ENCODE peak calls at places on chromosomes 7 and 10, in eight cellular contexts. G is K562, V is lower leg skin, B is body of pancreas, U is Panc1, S is cardiac fibroblast, A is brain microvascular endothelial cell, N is endodermal cell. C is an unnamed sample.

GRCh38 chr7:7274782-7275181 is 92.4 kb downstream of the C1GALT1 start:
- DNase-seq in V (no peak), N (no peak), B (no peak), U (no peak), A (peak; percentile 9), S (peak; percentile 5), G (no peak), C (no peak)

GRCh38 chr10:21517134-21517982 is 8.1 kb downstream of the SKIDA1 start:
- DNase-seq in A (no peak), B (peak; percentile 70), U (no peak), N (peak; percentile 90), S (peak; percentile 61), G (peak; percentile 77), V (no peak), C (no peak)

GRCh38 chr7:15820319-15820718 is 133.8 kb upstream of the MEOX2 start:
- DNase-seq in A (no peak), S (no peak), U (no peak), V (no peak), B (no peak), G (no peak), N (no peak), C (no peak)

GRCh38 chr7:15525652-15526263 is 36.1 kb downstream of the AGMO start:
- DNase-seq in N (no peak), B (no peak), S (no peak), A (no peak), V (no peak), G (no peak), U (no peak), C (no peak)

GRCh38 chr10:13904053-13904452 is 317.3 kb downstream of the PRPF18 start:
- DNase-seq in A (no peak), S (no peak), B (no peak), U (no peak), V (no peak), N (no peak), G (no peak), C (no peak)

GRCh38 chr7:70614237-70614984 is 517.5 kb upstream of the GALNT17 start:
- DNase-seq in B (peak; percentile 79), G (no peak), N (peak; percentile 82), A (no peak), S (peak; percentile 75), U (no peak), V (peak; percentile 61), C (no peak)

GRCh38 chr10:34933676-34934075 is 118.6 kb upstream of the PARD3 start:
- DNase-seq in B (peak; percentile 54), V (peak; percentile 49), G (no peak), A (no peak), U (no peak), N (peak; percentile 74), S (peak; percentile 63), C (no peak)

GRCh38 chr10:23754179-23754578 is 315.3 kb downstream of the OTUD1 start:
- DNase-seq in N (no peak), S (no peak), A (no peak), U (no peak), V (peak; percentile 32), B (no peak), G (no peak), C (no peak)

GRCh38 chr7:69859342-69859741 is 261.1 kb downstream of the AUTS2 start:
- DNase-seq in G (no peak), V (no peak), B (no peak), N (no peak), A (no peak), U (no peak), S (no peak), C (no peak)

GRCh38 chr7:27191716-27192545 is 6.9 kb upstream of the HOXA11 start:
- DNase-seq in V (no peak), B (no peak), U (no peak), G (no peak), A (no peak), S (no peak), N (peak; percentile 82), C (no peak)

GRCh38 chr10:81182296-81182695 is 644.6 kb downstream of the SH2D4B start:
- DNase-seq in A (no peak), U (no peak), B (no peak), G (no peak), V (no peak), S (no peak), N (no peak), C (no peak)
- H3K4me3 ChIP-seq in A (no peak overlapping the region), U (no peak overlapping the region), B (no peak overlapping the region), G (no peak overlapping the region), V (no peak overlapping the region), S (no peak overlapping the region), N (no peak overlapping the region), C (no peak overlapping the region)

GRCh38 chr7:31695856-31696255 is 8.8 kb downstream of the PPP1R17 start:
- DNase-seq in V (no peak), A (no peak), S (no peak), U (no peak), B (no peak), G (no peak), N (no peak), C (no peak)

GRCh38 chr7:31699050-31699449 is 12.0 kb downstream of the PPP1R17 start:
- DNase-seq in G (no peak), U (no peak), S (no peak), N (no peak), V (no peak), A (no peak), B (no peak), C (no peak)

GRCh38 chr7:31692451-31692850 is 5.4 kb downstream of the PPP1R17 start:
- DNase-seq in S (no peak), V (no peak), N (no peak), A (no peak), G (no peak), U (no peak), B (no peak), C (no peak)

GRCh38 chr7:31690892-31691291 is 3.9 kb downstream of the PPP1R17 start:
- DNase-seq in V (no peak), A (no peak), U (no peak), B (no peak), G (no peak), N (no peak), S (no peak), C (no peak)

GRCh38 chr7:31696270-31696669 is 9.3 kb downstream of the PPP1R17 start:
- DNase-seq in N (no peak), V (no peak), S (no peak), B (no peak), U (no peak), G (no peak), A (no peak), C (no peak)
- TF ChIP-seq CTCF in N (no peak), V (no peak), S (no peak), B (no peak), U (no peak), G (no peak), A (no peak), C (no peak)

GRCh38 chr10:3972460-3973366 is 187.7 kb upstream of the KLF6 start:
- DNase-seq in A (no peak), S (no peak), U (no peak), V (no peak), B (no peak), G (no peak), N (no peak), C (no peak)
- H3K4me3 ChIP-seq in A (no peak overlapping the region), S (no peak overlapping the region), U (no peak overlapping the region), V (no peak overlapping the region), B (no peak overlapping the region), G (no peak overlapping the region), N (no peak overlapping the region), C (no peak overlapping the region)

GRCh38 chr10:17617031-17617911 is at the start of gene HACD1:
- DNase-seq in V (no peak), S (peak; percentile 64), N (peak; percentile 93), A (peak; percentile 39), U (no peak), B (peak; percentile 78), G (peak; percentile 93), C (no peak)
- TF ChIP-seq CTCF in V (no peak), S (no peak), N (peak; percentile 58), A (peak; percentile 41), U (peak; percentile 61), B (no peak), G (peak; percentile 31), C (peak; percentile 27)

C was measured in AG09309.